ENCODE peak calls at places on chromosomes 12 and 14, in six cellular contexts. M is left ventricle myocardium inferior, N is cardiac muscle cell, P is ecto neural progenitor cell, U is GDM1, C is fibroblast of gingiva. T is an unnamed sample.
A peak's percentile ranks its signal among the peaks of the same experiment; 100 is the strongest.

GRCh38 chr12:112868459-112869041 is 38.2 kb upstream of the OAS1 start:
- DNase-seq in M (no peak), N (no peak), P (no peak), U (no peak), C (no peak), T (no peak)

GRCh38 chr12:120104924-120105323 is 11.6 kb downstream of the RAB35 start:
- DNase-seq in M (no peak), N (no peak), P (no peak), U (no peak), C (no peak), T (no peak)

GRCh38 chr12:105493091-105493615 is 162.7 kb downstream of the C12orf75 start:
- DNase-seq in M (no peak), N (peak; percentile 7), P (no peak), U (no peak), C (no peak), T (no peak)

GRCh38 chr12:125540580-125541204 is 475.5 kb downstream of the AACS start:
- DNase-seq in M (no peak), N (no peak), P (no peak), U (no peak), C (no peak), T (no peak)

GRCh38 chr14:106738075-106738474 is 1211.7 kb downstream of the TMEM121 start:
- DNase-seq in M (no peak), N (no peak), P (no peak), U (peak; percentile 44), C (no peak), T (no peak)

GRCh38 chr14:71169028-71169427 is 261.8 kb downstream of the PCNX1 start:
- DNase-seq in M (no peak), N (no peak), P (no peak), U (no peak), C (no peak), T (no peak)

GRCh38 chr12:92574046-92574783 is 128.6 kb upstream of the PLEKHG7 start:
- DNase-seq in M (no peak), N (peak; percentile 29), P (no peak), U (no peak), C (no peak), T (no peak)

GRCh38 chr12:48084066-48084465 is 21.8 kb downstream of the SENP1 start:
- DNase-seq in M (no peak), N (peak; percentile 53), P (no peak), U (no peak), C (peak; percentile 10), T (no peak)

GRCh38 chr14:99117671-99118045 is 154.3 kb downstream of the BCL11B start:
- DNase-seq in M (no peak), N (no peak), P (no peak), U (no peak), C (no peak), T (no peak)

GRCh38 chr14:103273145-103273846 is 60.7 kb upstream of the EIF5 start:
- DNase-seq in M (no peak), N (no peak), P (no peak), U (no peak), C (no peak), T (no peak)

GRCh38 chr12:4269279-4269991 is 4.1 kb upstream of the CCND2 start:
- DNase-seq in M (peak; percentile 86), N (peak; percentile 53), P (peak; percentile 88), U (peak; percentile 90), C (no peak), T (no peak)

GRCh38 chr12:27554421-27555186 is 30.6 kb downstream of the PPFIBP1 start:
- DNase-seq in M (peak; percentile 81), N (peak; percentile 90), P (no peak), U (no peak), C (peak; percentile 29), T (no peak)

GRCh38 chr14:70366890-70367289 is 7.4 kb upstream of the COX16 start:
- DNase-seq in M (no peak), N (no peak), P (no peak), U (no peak), C (no peak), T (no peak)

GRCh38 chr14:72999316-72999715 is 27.6 kb downstream of the ZFYVE1 start:
- DNase-seq in M (no peak), N (no peak), P (no peak), U (no peak), C (no peak), T (no peak)

GRCh38 chr12:9066755-9067433 is 48.8 kb downstream of the A2M start:
- DNase-seq in M (no peak), N (no peak), P (no peak), U (no peak), C (no peak), T (no peak)

GRCh38 chr14:24058260-24058950 is 6.6 kb downstream of the CARMIL3 start:
- DNase-seq in M (peak; percentile 45), N (peak; percentile 76), P (no peak), U (peak; percentile 10), C (peak; percentile 57), T (peak; percentile 61)

GRCh38 chr12:13371797-13372196 is 175.3 kb downstream of the EMP1 start:
- DNase-seq in M (no peak), N (no peak), P (no peak), U (no peak), C (no peak), T (no peak)

GRCh38 chr14:77659822-77660221 is 43.4 kb upstream of the SPTLC2 start:
- DNase-seq in M (no peak), N (no peak), P (no peak), U (no peak), C (peak; percentile 53), T (no peak)

GRCh38 chr14:57747036-57747435 is 118.9 kb downstream of the SLC35F4 start:
- DNase-seq in M (no peak), N (peak; percentile 81), P (no peak), U (no peak), C (no peak), T (no peak)

GRCh38 chr12:118900954-118901353 is 80.4 kb upstream of the SRRM4 start:
- DNase-seq in M (no peak), N (no peak), P (no peak), U (no peak), C (no peak), T (no peak)

GRCh38 chr12:105748806-105749600 is 389.8 kb downstream of the NUAK1 start:
- DNase-seq in M (peak; percentile 30), N (peak; percentile 93), P (no peak), U (no peak), C (no peak), T (no peak)

GRCh38 chr14:61894452-61895077 is 132.3 kb downstream of the SNAPC1 start:
- DNase-seq in M (peak; percentile 44), N (peak; percentile 80), P (peak; percentile 66), U (peak; percentile 17), C (peak; percentile 55), T (peak; percentile 54)

GRCh38 chr14:61575751-61576150 is 119.6 kb upstream of the HIF1A start:
- DNase-seq in M (no peak), N (no peak), P (peak; percentile 3), U (no peak), C (no peak), T (no peak)

GRCh38 chr12:111767362-111768158 is 827 bp downstream of the ALDH2 start:
- DNase-seq in M (no peak), N (peak; percentile 35), P (peak; percentile 66), U (no peak), C (peak; percentile 45), T (no peak)

GRCh38 chr12:57993030-57993429 is 51.7 kb downstream of the ATP23 start:
- DNase-seq in M (no peak), N (no peak), P (no peak), U (no peak), C (no peak), T (no peak)

GRCh38 chr12:27179399-27180214 is 64.5 kb upstream of the STK38L start:
- DNase-seq in M (no peak), N (peak; percentile 88), P (no peak), U (peak; percentile 45), C (peak; percentile 62), T (peak; percentile 61)

GRCh38 chr12:10220398-10221077 is 7.9 kb downstream of the GABARAPL1 start:
- DNase-seq in M (peak; percentile 75), N (peak; percentile 93), P (no peak), U (no peak), C (peak; percentile 63), T (peak; percentile 47)

GRCh38 chr12:47963340-47964040 is at the start of gene TMEM106C:
- DNase-seq in M (peak; percentile 91), N (peak; percentile 94), P (peak; percentile 100), U (peak; percentile 88), C (peak; percentile 80), T (peak; percentile 85)

GRCh38 chr14:95519699-95520098 is 3.2 kb upstream of the SYNE3 start:
- DNase-seq in M (peak; percentile 78), N (peak; percentile 86), P (no peak), U (peak; percentile 61), C (peak; percentile 95), T (peak; percentile 85)

T was measured in fibroblast of the conjunctiva.